ENCODE peak calls at places on chromosomes 13 and 19, in five cellular contexts. P is heart left ventricle; J is BJ; O is colonic mucosa; S is CD8-positive, alpha-beta T cell. Y is an unnamed sample.

GRCh38 chr19:35207391-35207871 is 21.1 kb downstream of the FAM187B start:
- DNase-seq in P (no peak), J (no peak), O (peak; percentile 4), S (peak; percentile 52), Y (no peak)

GRCh38 chr19:6802336-6803035 is 30.0 kb downstream of the VAV1 start:
- DNase-seq in P (peak; percentile 59), J (no peak), O (peak; percentile 42), S (peak; percentile 80), Y (no peak)

GRCh38 chr19:2266183-2266993 is 10.2 kb upstream of the JSRP1 start:
- DNase-seq in P (peak; percentile 94), J (no peak), O (peak; percentile 96), S (no peak), Y (no peak)

GRCh38 chr19:1728816-1729567 is 24.3 kb upstream of the ONECUT3 start:
- DNase-seq in P (no peak), J (no peak), O (no peak), S (no peak), Y (no peak)

GRCh38 chr19:10290876-10291553 is 1.3 kb downstream of the ICAM5 start:
- DNase-seq in P (peak; percentile 75), J (no peak), O (peak; percentile 77), S (peak; percentile 65), Y (no peak)

GRCh38 chr19:3357731-3358391 is 8.5 kb upstream of the NFIC start:
- DNase-seq in P (no peak), J (no peak), O (no peak), S (no peak), Y (no peak)

GRCh38 chr19:37932985-37933953 is 26.3 kb downstream of the SIPA1L3 start:
- DNase-seq in P (no peak), J (no peak), O (peak; percentile 86), S (no peak), Y (no peak)

GRCh38 chr13:112849500-112849899 is 119.5 kb upstream of the MCF2L start:
- DNase-seq in P (no peak), J (no peak), O (no peak), S (no peak), Y (no peak)

GRCh38 chr19:50794074-50794777 is 4.0 kb downstream of the ACP4 start:
- DNase-seq in P (no peak), J (no peak), O (peak; percentile 47), S (no peak), Y (no peak)
- TF ChIP-seq CTCF in P (no peak), J (no peak), O (no peak), S (no peak), Y (no peak)

DNA sequence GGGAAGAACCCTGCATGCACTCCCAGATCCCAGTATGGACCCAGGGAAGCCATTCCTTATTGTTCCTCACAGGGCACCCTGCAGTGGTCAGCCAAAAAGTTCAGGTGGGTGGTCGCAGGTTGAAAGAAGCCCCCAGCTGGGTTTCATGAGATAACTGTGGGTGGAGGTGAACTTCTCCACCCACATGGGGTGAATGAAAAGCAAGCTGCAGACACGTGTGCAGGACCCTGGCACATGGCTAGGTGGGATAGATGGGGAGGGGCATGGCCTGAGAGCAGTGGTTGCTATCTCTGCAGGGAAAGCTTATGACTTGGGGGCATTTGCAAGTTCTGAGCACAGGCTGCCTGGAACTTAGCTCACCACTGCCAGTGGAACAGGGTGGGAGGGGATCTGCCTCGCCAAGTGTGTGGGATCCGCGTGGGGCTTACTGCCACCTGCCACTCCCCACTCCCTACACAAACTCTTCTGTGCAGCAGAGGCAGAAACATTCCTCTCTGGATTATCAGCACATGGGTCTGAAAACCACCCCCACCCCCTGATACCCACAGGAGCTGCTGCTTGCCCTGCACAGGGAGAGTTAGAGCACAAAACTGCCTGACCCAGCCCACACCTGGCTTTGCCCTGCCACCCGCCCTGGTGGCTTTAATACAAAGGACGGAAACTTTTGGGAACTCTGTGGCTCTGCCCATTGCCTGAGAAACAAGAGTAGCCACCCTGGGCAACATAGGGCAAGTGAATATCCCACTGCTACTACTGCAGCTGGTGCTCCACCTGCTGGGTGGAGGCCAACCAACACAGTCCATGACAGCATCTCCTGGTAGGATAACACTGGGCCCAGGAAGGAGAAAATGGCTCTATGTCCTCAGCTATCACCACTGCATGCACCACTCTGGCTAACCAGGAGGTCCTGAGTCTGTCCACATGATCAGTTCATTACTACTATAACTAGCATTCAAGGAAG is 24.4 kb downstream of the PLA2G4C start:
- DNase-seq in P (no peak), J (no peak), O (no peak), S (no peak), Y (no peak)
- TF ChIP-seq CTCF in P (no peak), J (no peak), O (no peak), S (no peak), Y (no peak)

DNA sequence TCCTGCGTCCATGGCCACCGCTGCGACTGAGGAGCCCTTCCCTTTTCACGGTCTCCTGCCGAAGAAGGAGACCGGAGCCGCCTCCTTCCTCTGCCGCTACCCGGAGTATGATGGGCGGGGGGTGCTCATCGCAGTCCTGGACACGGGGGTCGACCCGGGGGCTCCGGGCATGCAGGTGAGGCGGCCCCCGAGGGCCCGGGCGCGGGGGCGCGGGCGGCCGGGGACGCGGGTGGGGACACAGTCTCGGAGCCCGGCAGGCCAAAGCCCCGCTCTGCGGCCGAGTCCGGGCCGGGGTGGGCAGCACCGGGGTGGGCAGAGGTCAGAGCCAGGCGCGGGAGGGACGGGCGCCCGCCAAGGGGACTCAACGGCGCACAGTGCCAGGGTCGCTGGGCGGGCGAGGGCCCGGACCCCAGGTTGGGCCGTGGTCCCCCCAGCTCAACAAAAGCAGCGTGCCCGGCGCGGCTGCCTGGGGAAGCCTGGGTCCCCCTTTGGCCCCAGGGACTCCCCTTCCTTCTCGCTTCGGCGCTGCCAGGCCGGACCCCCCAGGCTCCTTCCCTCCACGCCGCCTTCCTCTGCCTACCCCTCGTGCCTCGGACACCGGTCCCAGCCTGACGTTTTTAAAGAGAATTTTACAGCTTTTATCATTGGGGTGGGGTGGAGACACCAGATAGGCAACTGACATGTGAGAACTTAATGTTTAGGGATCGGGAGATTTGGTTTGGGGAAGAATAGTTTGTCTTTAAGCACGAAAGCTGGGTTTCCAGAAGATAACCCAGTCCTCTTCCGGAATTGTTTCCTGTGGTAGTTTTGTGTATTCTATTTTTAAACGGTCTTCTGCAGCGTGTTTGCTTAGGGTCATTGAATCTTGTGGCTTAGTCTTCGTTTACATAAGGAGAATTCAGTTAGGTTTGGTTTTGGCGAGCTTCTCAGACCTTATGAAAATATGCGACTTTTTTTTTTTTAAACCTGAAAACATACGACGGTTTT is 536 bp downstream of the TPP2 start:
- DNase-seq in P (peak; percentile 43), J (no peak), O (peak; percentile 39), S (peak; percentile 58), Y (peak; percentile 39)
- TF ChIP-seq CTCF in P (no peak), J (no peak), O (no peak), S (no peak), Y (no peak)

GRCh38 chr13:46468570-46468969 is 81.5 kb upstream of the RUBCNL start:
- DNase-seq in P (no peak), J (no peak), O (no peak), S (no peak), Y (no peak)

GRCh38 chr13:46469064-46469463 is 82.0 kb upstream of the RUBCNL start:
- DNase-seq in P (no peak), J (peak; percentile 73), O (no peak), S (no peak), Y (no peak)

DNA sequence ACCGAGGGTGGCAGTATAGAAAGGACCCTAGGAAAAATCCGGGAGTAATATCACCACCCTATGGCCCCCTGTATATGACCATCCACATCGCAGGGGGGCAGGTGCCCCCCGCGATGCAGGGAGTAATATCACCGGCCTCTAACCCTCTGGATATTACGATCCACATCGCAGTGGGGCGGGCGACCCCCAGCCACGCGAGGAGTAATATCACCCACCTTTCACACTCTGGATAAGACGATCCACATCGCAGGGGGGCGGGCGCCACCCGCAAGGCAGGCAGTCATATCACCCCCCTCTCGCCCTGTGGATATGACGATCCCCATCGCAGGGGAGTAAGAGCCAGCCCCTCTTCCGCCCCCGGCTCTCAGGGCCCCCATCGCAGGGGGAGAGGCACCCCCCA is 76.7 kb upstream of the RUBCNL start:
- DNase-seq in P (no peak), J (no peak), O (no peak), S (no peak), Y (no peak)
- TF ChIP-seq CTCF in P (no peak), J (no peak), O (no peak), S (no peak), Y (no peak)

GRCh38 chr19:48465215-48465614 is 4.0 kb upstream of the CYTH2 start:
- DNase-seq in P (no peak), J (no peak), O (no peak), S (no peak), Y (no peak)
- TF ChIP-seq CTCF in P (no peak), J (no peak), O (no peak), S (no peak), Y (no peak)

DNA sequence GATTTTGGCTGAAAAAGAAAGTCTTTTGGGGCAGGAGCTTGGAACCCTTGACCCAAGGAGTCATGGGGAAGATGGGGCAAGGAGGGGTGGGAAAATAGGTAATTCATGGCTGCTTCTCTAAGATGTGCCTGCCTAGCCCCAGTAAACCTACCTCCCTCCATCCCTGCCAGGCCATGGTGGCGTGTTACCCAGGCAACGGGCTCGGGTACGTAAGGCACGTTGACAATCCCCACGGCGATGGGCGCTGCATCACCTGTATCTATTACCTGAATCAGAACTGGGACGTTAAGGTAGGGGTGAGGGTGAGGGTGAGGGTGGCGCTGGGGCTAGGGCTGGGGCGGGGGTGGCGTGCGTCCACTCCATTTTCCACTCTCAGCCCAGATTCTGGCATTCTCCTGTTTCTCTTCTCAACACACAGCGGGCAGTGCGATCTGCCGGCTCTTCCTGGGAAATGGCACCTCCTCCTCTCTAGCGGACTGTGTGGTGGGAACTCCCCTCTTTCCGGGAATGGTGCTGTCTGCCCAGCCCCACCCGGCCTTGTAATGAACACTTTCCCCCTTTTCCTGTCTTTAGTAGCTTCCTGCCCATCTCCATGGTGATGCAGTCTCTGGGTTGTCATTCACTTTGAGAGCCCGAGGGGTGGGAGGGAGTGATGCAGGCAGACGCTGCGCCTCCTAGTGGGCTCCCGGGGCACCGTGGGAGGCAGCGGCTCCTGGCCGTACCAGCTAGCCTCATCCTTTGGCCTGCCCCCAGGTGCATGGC is 7.6 kb downstream of the EGLN2 start:
- DNase-seq in P (peak; percentile 84), J (peak; percentile 86), O (peak; percentile 71), S (peak; percentile 85), Y (peak; percentile 95)
- TF ChIP-seq CTCF in P (peak; percentile 85), J (peak; percentile 95), O (peak; percentile 73), S (peak; percentile 87), Y (peak; percentile 73)